ENCODE peak calls at places on chromosomes 7 and 10, in four cellular contexts. A, U, P and R are unnamed samples.

GRCh38 chr7:122543891-122544290 is 155.0 kb downstream of the RNF133 start:
- DNase-seq in A (no peak), U (no peak), P (no peak), R (no peak)

GRCh38 chr10:8052344-8052969 is 2.0 kb upstream of the GATA3 start:
- DNase-seq in A (no peak), U (peak; percentile 63), P (no peak), R (no peak)

GRCh38 chr7:22554184-22554583 is 54.2 kb upstream of the STEAP1B start:
- DNase-seq in A (no peak), U (no peak), P (no peak), R (no peak)

GRCh38 chr7:102300643-102301211 is 14.1 kb downstream of the SH2B2 start:
- DNase-seq in A (no peak), U (no peak), P (no peak), R (no peak)

GRCh38 chr7:68980011-68980410 is 618.3 kb upstream of the AUTS2 start:
- DNase-seq in A (no peak), U (no peak), P (no peak), R (no peak)

GRCh38 chr7:47288060-47288459 is 293.9 kb downstream of the TNS3 start:
- DNase-seq in A (no peak), U (no peak), P (no peak), R (no peak)

GRCh38 chr10:110208614-110209398 is 1.4 kb downstream of the MXI1 start:
- DNase-seq in A (peak; percentile 23), U (peak; percentile 56), P (peak; percentile 80), R (no peak)

GRCh38 chr7:46032936-46033335 is 111.9 kb upstream of the IGFBP3 start:
- DNase-seq in A (no peak), U (no peak), P (no peak), R (no peak)

GRCh38 chr7:33143996-33144718 is 14.8 kb downstream of the BBS9 start:
- DNase-seq in A (no peak), U (no peak), P (no peak), R (no peak)

GRCh38 chr7:26912351-26912750 is 48.0 kb upstream of the SKAP2 start:
- DNase-seq in A (no peak), U (no peak), P (no peak), R (no peak)

GRCh38 chr7:36366649-36367560 is 22.8 kb upstream of the ANLN start:
- DNase-seq in A (peak; percentile 89), U (peak; percentile 94), P (peak; percentile 89), R (peak; percentile 79)

GRCh38 chr7:141593134-141593533 is 41.9 kb downstream of the AGK start:
- DNase-seq in A (no peak), U (no peak), P (no peak), R (no peak)

GRCh38 chr7:92926697-92927044 is 90.3 kb upstream of the CDK6 start:
- DNase-seq in A (no peak), U (no peak), P (no peak), R (no peak)

GRCh38 chr7:117302396-117302795 is 20.5 kb downstream of the WNT2 start:
- DNase-seq in A (no peak), U (no peak), P (no peak), R (no peak)

GRCh38 chr7:150375662-150376521 is 3.2 kb upstream of the ZNF775 start:
- DNase-seq in A (peak; percentile 56), U (no peak), P (no peak), R (no peak)

GRCh38 chr10:75187961-75188426 is 22.6 kb upstream of the VDAC2 start:
- DNase-seq in A (peak; percentile 61), U (peak; percentile 60), P (peak; percentile 66), R (peak; percentile 52)

GRCh38 chr10:24456319-24456718 is 247.4 kb downstream of the KIAA1217 start:
- DNase-seq in A (no peak), U (no peak), P (no peak), R (no peak)

GRCh38 chr10:59063491-59063890 is 113.0 kb upstream of the PHYHIPL start:
- DNase-seq in A (no peak), U (no peak), P (no peak), R (no peak)

GRCh38 chr10:132248455-132249231 is 59.1 kb downstream of the STK32C start:
- DNase-seq in A (peak; percentile 43), U (peak; percentile 58), P (no peak), R (peak; percentile 4)

GRCh38 chr7:131066635-131067034 is 261.0 kb upstream of the MKLN1 start:
- DNase-seq in A (no peak), U (no peak), P (no peak), R (no peak)

GRCh38 chr7:137454169-137455166 is 110.9 kb upstream of the PTN start:
- DNase-seq in A (no peak), U (no peak), P (no peak), R (no peak)